ENCODE peak calls at places on chromosome 19, in ten cellular contexts. E, G, X, S, H, P, M, Q, L and T are unnamed samples.
A peak's percentile ranks its signal among the peaks of the same experiment; 100 is the strongest.

GRCh38 chr19:3760871-3761361 is 576 bp downstream of the APBA3 start:
- DNase-seq in G (peak; percentile 16), M (peak; percentile 25), H (no peak), X (no peak), L (no peak), E (no peak), P (no peak), Q (no peak), S (no peak), T (no peak)

GRCh38 chr19:49335071-49335783 is at the start of gene CD37:
- DNase-seq in L (peak; percentile 72), G (no peak), S (peak; percentile 67), H (peak; percentile 44), Q (peak; percentile 81), M (peak; percentile 59), X (no peak), E (peak; percentile 60), P (peak; percentile 47), T (no peak)

GRCh38 chr19:50790898-50791562 is 815 bp downstream of the ACP4 start:
- DNase-seq in S (no peak), H (no peak), E (no peak), M (no peak), G (peak; percentile 6), Q (no peak), L (no peak), P (no peak), X (no peak), T (no peak)

GRCh38 chr19:7386308-7386707 is 37.6 kb downstream of the ARHGEF18 start:
- DNase-seq in L (no peak), H (peak; percentile 67), Q (no peak), M (no peak), E (no peak), S (no peak), X (no peak), P (no peak), G (no peak), T (no peak)

GRCh38 chr19:49807174-49807830 is 5.8 kb downstream of the FUZ start:
- DNase-seq in E (no peak), Q (peak; percentile 92), P (no peak), H (no peak), M (no peak), S (no peak), L (peak; percentile 15), X (no peak), G (no peak), T (no peak)

GRCh38 chr19:38268539-38268938 is 4.2 kb downstream of the SPINT2 start:
- DNase-seq in P (no peak), M (no peak), Q (no peak), L (no peak), S (no peak), X (no peak), H (no peak), G (no peak), E (no peak), T (no peak)

GRCh38 chr19:44745386-44745831 is 3.1 kb upstream of the BCL3 start:
- DNase-seq in S (peak; percentile 77), Q (no peak), X (no peak), G (peak; percentile 84), P (no peak), L (no peak), M (no peak), E (no peak), H (peak; percentile 69), T (no peak)

GRCh38 chr19:46408611-46409039 is 4.7 kb downstream of the CCDC8 start:
- DNase-seq in E (no peak), X (no peak), P (no peak), S (peak; percentile 90), L (no peak), G (peak; percentile 87), M (no peak), Q (no peak), H (peak; percentile 75), T (no peak)